ENCODE peak calls at places on chromosome 17, in six cellular contexts. J is heart right ventricle; E is astrocyte of the spinal cord; K is fibroblast of lung; P is CD8-positive, alpha-beta T cell; N is mammary epithelial cell. T is an unnamed sample.

GRCh38 chr17:3335876-3336275 is 37.7 kb upstream of the OR3A1 start:
- DNase-seq in N (peak; percentile 14), P (no peak), E (no peak), K (no peak), J (no peak), T (no peak)

GRCh38 chr17:7261377-7262191 is 694 bp downstream of the CLDN7 start:
- DNase-seq in J (no peak), E (no peak), N (no peak), K (no peak), P (no peak), T (no peak)

GRCh38 chr17:3710951-3711383 is 12.7 kb upstream of the HASPIN start:
- DNase-seq in K (peak; percentile 73), P (peak; percentile 30), N (peak; percentile 52), E (peak; percentile 45), J (no peak), T (peak; percentile 74)

GRCh38 chr17:78132086-78132676 is 1.6 kb downstream of the TMC8 start:
- DNase-seq in P (peak; percentile 44), J (peak; percentile 44), N (no peak), E (no peak), K (no peak), T (no peak)

GRCh38 chr17:17781591-17782424 is 55.0 kb downstream of the SREBF1 start:
- DNase-seq in K (peak; percentile 64), J (peak; percentile 85), N (no peak), E (peak; percentile 52), P (no peak), T (peak; percentile 57)

GRCh38 chr17:704111-704864 is 10.4 kb downstream of the VPS53 start:
- DNase-seq in J (no peak), N (no peak), P (no peak), E (no peak), K (peak; percentile 59), T (no peak)

GRCh38 chr17:75130632-75131277 is 787 bp downstream of the NT5C start:
- DNase-seq in K (peak; percentile 57), E (peak; percentile 70), N (peak; percentile 55), P (no peak), J (no peak), T (peak; percentile 75)

GRCh38 chr17:26782153-26782552 is 511.8 kb upstream of the WSB1 start:
- DNase-seq in P (no peak), N (no peak), J (no peak), E (no peak), K (no peak), T (no peak)

GRCh38 chr17:20158580-20158979 is 149.4 kb downstream of the SPECC1 start:
- DNase-seq in K (no peak), N (no peak), J (no peak), P (no peak), E (no peak), T (no peak)

GRCh38 chr17:46175891-46176290 is 17.3 kb downstream of the KANSL1 start:
- DNase-seq in N (no peak), K (peak; percentile 36), P (no peak), E (no peak), J (no peak), T (no peak)

GRCh38 chr17:29615492-29616299 is 7.0 kb downstream of the CORO6 start:
- DNase-seq in P (peak; percentile 68), J (peak; percentile 86), N (peak; percentile 61), K (peak; percentile 79), E (peak; percentile 85), T (peak; percentile 92)

GRCh38 chr17:7408341-7408740 is 696 bp downstream of the NLGN2 start:
- DNase-seq in K (no peak), N (no peak), J (no peak), P (no peak), E (no peak), T (no peak)

GRCh38 chr17:32671891-32672290 is 185.1 kb downstream of the CDK5R1 start:
- DNase-seq in N (no peak), J (peak; percentile 43), E (no peak), K (no peak), P (no peak), T (no peak)

GRCh38 chr17:72661093-72661944 is 431.2 kb downstream of the SLC39A11 start:
- DNase-seq in J (no peak), E (no peak), N (peak; percentile 100), K (peak; percentile 51), P (no peak), T (no peak)

GRCh38 chr17:2563061-2563460 is 30.4 kb upstream of the PAFAH1B1 start:
- DNase-seq in N (peak; percentile 95), J (no peak), P (no peak), K (no peak), E (no peak), T (no peak)

GRCh38 chr17:37368577-37368976 is 7.2 kb upstream of the C17orf78 start:
- DNase-seq in J (no peak), P (no peak), K (peak; percentile 21), N (peak; percentile 31), E (no peak), T (peak; percentile 59)

GRCh38 chr17:62581769-62582168 is 45.7 kb upstream of the MRC2 start:
- DNase-seq in E (no peak), K (peak; percentile 26), P (no peak), J (no peak), N (no peak), T (no peak)

GRCh38 chr17:45341389-45342158 is 24.8 kb upstream of the MAP3K14 start:
- DNase-seq in N (peak; percentile 60), P (no peak), E (peak; percentile 90), J (peak; percentile 72), K (peak; percentile 90), T (peak; percentile 93)

GRCh38 chr17:8386841-8387240 is 3.8 kb upstream of the RPL26 start:
- DNase-seq in P (no peak), N (no peak), J (no peak), E (no peak), K (no peak), T (no peak)

GRCh38 chr17:74832421-74832820 is 27.3 kb downstream of the GRIN2C start:
- DNase-seq in N (no peak), P (no peak), K (no peak), E (no peak), J (no peak), T (no peak)

GRCh38 chr17:82690786-82691489 is 7.6 kb downstream of the RAB40B start:
- DNase-seq in N (no peak), K (no peak), E (no peak), P (no peak), J (no peak), T (no peak)

DNA sequence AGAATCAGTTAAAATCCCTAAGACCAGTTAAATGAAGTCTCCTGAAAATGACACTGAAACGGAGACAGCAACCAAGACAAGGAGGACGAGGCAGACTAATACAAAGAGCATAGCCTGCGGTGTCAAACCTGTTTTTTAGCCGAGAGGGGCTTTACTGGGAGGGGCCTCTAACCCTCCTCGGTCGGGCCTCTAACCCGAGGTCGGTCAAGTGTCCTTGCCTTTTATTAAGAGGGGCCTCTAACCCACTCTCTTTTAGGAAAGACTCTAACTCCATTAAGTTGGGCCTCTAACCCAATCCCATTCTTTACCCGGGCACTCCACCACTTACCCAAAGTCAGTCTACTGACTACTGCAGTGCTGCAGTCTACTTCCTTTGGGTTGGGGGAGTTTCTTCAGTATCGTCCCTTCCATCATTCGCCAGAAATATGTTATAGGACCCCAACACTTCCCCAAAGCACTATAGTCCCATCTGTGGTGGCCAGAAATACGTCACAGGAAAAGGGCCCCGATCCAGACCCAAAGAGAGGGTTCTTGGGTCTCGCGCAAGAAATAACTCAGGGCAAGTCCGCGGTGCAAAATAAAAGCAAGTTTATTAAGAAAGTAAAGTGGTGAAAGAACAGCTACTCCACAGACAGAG is 39.2 kb upstream of the ARL4D start:
- DNase-seq in E (no peak), J (no peak), K (no peak), P (no peak), N (no peak), T (no peak)
- H3K4me3 ChIP-seq in E (no peak overlapping the region), J (no peak overlapping the region), K (no peak overlapping the region), P (peak overlapping the region; percentile 59), N (no peak overlapping the region), T (peak overlapping the region; percentile 58)

GRCh38 chr17:42106009-42106408 is 6.5 kb downstream of the DHX58 start:
- DNase-seq in K (no peak), J (no peak), E (no peak), P (no peak), N (no peak), T (no peak)
- TF ChIP-seq CTCF in K (no peak), J (no peak), E (no peak), P (no peak), N (no peak), T (no peak)

DNA sequence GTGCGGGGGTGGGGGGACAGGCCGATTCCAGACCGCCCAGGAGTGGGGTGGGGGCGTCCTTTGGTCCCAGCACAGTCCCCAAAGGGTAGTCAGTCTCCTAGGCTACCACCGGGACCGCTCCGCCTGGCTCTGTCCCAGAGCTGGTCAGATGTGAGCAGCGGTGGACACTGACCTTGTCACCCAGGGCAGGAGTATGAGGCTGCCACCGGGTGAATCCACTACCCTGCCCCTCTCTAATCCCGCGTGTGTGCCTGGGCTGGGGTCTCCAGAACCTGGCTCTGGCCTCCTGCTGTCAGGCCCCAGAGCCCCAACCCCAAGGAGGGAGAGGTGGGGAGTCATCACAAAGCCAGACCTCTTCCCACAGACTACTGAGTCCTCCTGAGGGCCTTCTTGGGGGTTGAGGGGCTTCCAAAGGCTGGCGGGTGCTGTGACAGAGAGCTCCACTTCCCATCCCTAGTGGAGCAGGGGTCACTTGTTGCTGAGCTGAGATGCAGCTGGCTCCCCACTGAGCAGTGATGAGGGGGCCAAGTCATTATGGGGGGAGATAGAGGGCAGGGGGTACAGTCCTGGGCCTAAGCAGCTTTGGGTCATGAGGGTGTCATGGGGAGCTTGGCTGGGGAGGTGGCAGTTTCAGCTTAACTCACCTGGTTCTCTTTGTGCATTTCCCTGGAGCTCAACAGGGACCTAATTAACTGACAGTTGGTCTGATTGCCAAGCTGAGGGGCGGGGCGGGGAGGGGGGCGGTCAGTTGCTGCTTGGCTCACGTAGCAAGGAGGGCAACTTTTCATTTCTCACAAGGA is 1.2 kb downstream of the PPP1R1B start:
- DNase-seq in P (no peak), E (no peak), K (no peak), J (no peak), N (no peak), T (no peak)
- H3K4me3 ChIP-seq in P (no peak overlapping the region), E (no peak overlapping the region), K (no peak overlapping the region), J (no peak overlapping the region), N (no peak overlapping the region), T (peak overlapping the region; percentile 29)

GRCh38 chr17:79720705-79721295 is 9.9 kb upstream of the ENPP7 start:
- DNase-seq in J (no peak), K (no peak), N (no peak), P (no peak), E (no peak), T (no peak)

GRCh38 chr17:79716183-79716797 is 14.5 kb upstream of the ENPP7 start:
- DNase-seq in K (no peak), E (no peak), J (no peak), P (no peak), N (no peak), T (no peak)

GRCh38 chr17:79722787-79723186 is 8.0 kb upstream of the ENPP7 start:
- DNase-seq in N (no peak), E (no peak), K (no peak), J (no peak), P (no peak), T (no peak)

DNA sequence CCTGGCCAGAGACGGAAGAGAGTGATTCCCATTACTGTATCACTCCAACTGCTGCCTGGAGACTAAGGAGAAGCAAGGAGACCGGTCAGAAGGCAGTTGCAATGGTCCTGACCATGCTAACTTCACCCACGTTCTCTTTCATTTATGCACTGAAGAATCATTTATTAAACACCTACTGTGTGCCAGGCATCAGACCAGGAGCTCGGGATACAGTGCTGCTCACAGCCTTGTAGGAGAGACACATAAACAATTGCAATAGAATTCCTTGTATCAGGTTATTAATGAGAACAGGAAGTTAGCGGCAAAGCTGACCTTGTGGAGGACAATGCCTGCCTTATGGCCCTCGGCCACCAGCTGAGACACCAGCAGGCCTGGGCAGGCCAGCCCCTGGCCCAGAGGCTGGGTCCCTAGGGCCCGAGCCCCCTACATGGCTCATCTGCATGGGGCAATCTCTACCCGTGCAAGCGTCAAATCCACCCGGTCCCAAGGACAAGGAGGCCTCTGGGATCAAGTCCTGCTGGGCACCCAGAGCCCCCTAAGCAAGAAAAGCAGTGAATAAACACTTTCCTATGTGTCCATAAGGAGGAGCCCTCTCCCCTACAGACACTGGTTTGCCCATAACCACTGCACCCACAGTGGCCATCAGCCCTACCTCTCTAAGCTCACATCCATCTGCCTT is 8.6 kb upstream of the ENPP7 start:
- DNase-seq in P (no peak), N (no peak), E (no peak), K (no peak), J (no peak), T (peak; percentile 41)
- TF ChIP-seq CTCF in P (no peak), N (peak; percentile 5), E (peak; percentile 27), K (no peak), J (no peak), T (peak; percentile 49)